ENCODE peak calls at places on chromosomes 3 and 15, in seven cellular contexts. W is NCI-H1930; D is T-helper 1 cell; S is GDM1; E is stimulated activated CD8-positive, alpha-beta memory T cell treated with anti-CD3 and anti-CD28 coated beads, Interleukin-15, amount 100 ng/mL, for 4 hours; R is psoas muscle; Q is stimulated activated naive CD8-positive, alpha-beta T cell treated with anti-CD3 and anti-CD28 coated beads, Interleukin-15, Interleukin-2, amounts not matched to agents 100 U/mL and 50 U/mL, for 24 hours. I is an unnamed sample.

GRCh38 chr15:93088981-93089854 is at the start of gene RGMA:
- DNase-seq in W (peak; percentile 48), D (no peak), S (no peak), E (no peak), R (peak; percentile 66), Q (peak; percentile 16), I (no peak)

GRCh38 chr15:63348392-63348791 is 33.3 kb downstream of the CA12 start:
- DNase-seq in W (no peak), D (no peak), S (peak; percentile 38), E (no peak), R (peak; percentile 61), Q (no peak), I (peak; percentile 44)

GRCh38 chr15:77497942-77498361 is 77.3 kb downstream of the HMG20A start:
- DNase-seq in W (no peak), D (no peak), S (no peak), E (no peak), R (no peak), Q (no peak), I (no peak)

GRCh38 chr15:67824900-67825879 is at the start of gene SKOR1:
- DNase-seq in W (no peak), D (no peak), S (no peak), E (no peak), R (no peak), Q (peak; percentile 28), I (peak; percentile 30)

GRCh38 chr15:23532019-23532418 is 33.5 kb upstream of the MKRN3 start:
- DNase-seq in W (no peak), D (no peak), S (no peak), E (no peak), R (no peak), Q (no peak), I (no peak)

GRCh38 chr15:36024066-36024465 is 478.1 kb upstream of the DPH6 start:
- DNase-seq in W (no peak), D (no peak), S (no peak), E (no peak), R (no peak), Q (no peak), I (no peak)

GRCh38 chr3:119331661-119332060 is 37.5 kb downstream of the ARHGAP31 start:
- DNase-seq in W (no peak), D (no peak), S (no peak), E (no peak), R (no peak), Q (no peak), I (no peak)

GRCh38 chr3:192639987-192640386 is 87.4 kb downstream of the FGF12 start:
- DNase-seq in W (no peak), D (no peak), S (no peak), E (no peak), R (no peak), Q (no peak), I (no peak)

GRCh38 chr3:117661636-117662095 is 952.1 kb downstream of the TUSC7 start:
- DNase-seq in W (no peak), D (no peak), S (no peak), E (no peak), R (no peak), Q (no peak), I (no peak)

GRCh38 chr15:92921215-92922131 is 21.3 kb downstream of the CHD2 start:
- DNase-seq in W (no peak), D (no peak), S (no peak), E (no peak), R (no peak), Q (no peak), I (no peak)

GRCh38 chr3:186849392-186849975 is 7.0 kb downstream of the ADIPOQ start:
- DNase-seq in W (peak; percentile 7), D (no peak), S (no peak), E (no peak), R (no peak), Q (no peak), I (peak; percentile 54)

GRCh38 chr3:122100591-122101491 is 45.7 kb downstream of the CD86 start:
- DNase-seq in W (no peak), D (no peak), S (no peak), E (no peak), R (no peak), Q (peak; percentile 26), I (no peak)

GRCh38 chr15:84552896-84553295 is 47.9 kb upstream of the ZSCAN2 start:
- DNase-seq in W (no peak), D (no peak), S (no peak), E (no peak), R (no peak), Q (no peak), I (no peak)

GRCh38 chr15:71447328-71448250 is 332.3 kb downstream of the THSD4 start:
- DNase-seq in W (no peak), D (no peak), S (no peak), E (no peak), R (no peak), Q (no peak), I (no peak)

GRCh38 chr3:30750967-30751366 is 143.5 kb downstream of the GADL1 start:
- DNase-seq in W (no peak), D (no peak), S (no peak), E (no peak), R (no peak), Q (no peak), I (no peak)

GRCh38 chr15:70100495-70101331 is 3.0 kb upstream of the TLE3 start:
- DNase-seq in W (peak; percentile 26), D (peak; percentile 66), S (peak; percentile 19), E (peak; percentile 28), R (peak; percentile 60), Q (peak; percentile 67), I (peak; percentile 77)

GRCh38 chr15:65094294-65094995 is 17.9 kb downstream of the KBTBD13 start:
- DNase-seq in W (no peak), D (no peak), S (no peak), E (no peak), R (no peak), Q (no peak), I (no peak)

GRCh38 chr3:122392868-122393844 is 9.2 kb downstream of the FAM162A start:
- DNase-seq in W (peak; percentile 6), D (no peak), S (peak; percentile 39), E (no peak), R (no peak), Q (no peak), I (peak; percentile 87)

GRCh38 chr3:142987707-142988106 is 13.7 kb upstream of the U2SURP start:
- DNase-seq in W (no peak), D (no peak), S (no peak), E (no peak), R (peak; percentile 17), Q (no peak), I (no peak)

GRCh38 chr3:50271314-50272072 is 2.5 kb downstream of the SEMA3B start:
- DNase-seq in W (no peak), D (no peak), S (no peak), E (no peak), R (no peak), Q (no peak), I (no peak)

GRCh38 chr15:81633889-81634288 is 259.9 kb upstream of the TMC3 start:
- DNase-seq in W (no peak), D (no peak), S (no peak), E (no peak), R (no peak), Q (no peak), I (no peak)

GRCh38 chr15:81767076-81767475 is 278.7 kb downstream of the MEX3B start:
- DNase-seq in W (no peak), D (no peak), S (no peak), E (no peak), R (no peak), Q (no peak), I (no peak)

GRCh38 chr15:65970937-65971740 is 101.8 kb downstream of the RAB11A start:
- DNase-seq in W (peak; percentile 70), D (no peak), S (no peak), E (no peak), R (no peak), Q (no peak), I (no peak)

GRCh38 chr15:39618063-39618823 is 37.4 kb downstream of the THBS1 start:
- DNase-seq in W (no peak), D (no peak), S (no peak), E (no peak), R (no peak), Q (no peak), I (no peak)

GRCh38 chr3:134627831-134628230 is 23.0 kb downstream of the KY start:
- DNase-seq in W (no peak), D (no peak), S (peak; percentile 13), E (no peak), R (no peak), Q (no peak), I (peak; percentile 35)